ENCODE peak calls at places on chromosome X, in six cellular contexts. I, G, E, Q, X and A are unnamed samples.
A peak's percentile ranks its signal among the peaks of the same experiment; 100 is the strongest.

GRCh38 chrX:136647969-136648368 is at the start of gene CD40LG:
- DNase-seq in I (no peak), G (no peak), E (no peak), Q (no peak), X (no peak), A (no peak)

GRCh38 chrX:84339507-84340364 is 151.7 kb upstream of the RPS6KA6 start:
- DNase-seq in I (peak; percentile 40), G (no peak), E (peak; percentile 19), Q (no peak), X (peak; percentile 40), A (peak; percentile 12)

GRCh38 chrX:47723689-47724088 is 64.7 kb upstream of the UXT start:
- DNase-seq in I (no peak), G (no peak), E (peak; percentile 13), Q (no peak), X (no peak), A (no peak)

GRCh38 chrX:107728342-107729099 is 47.1 kb downstream of the TSC22D3 start:
- DNase-seq in I (no peak), G (no peak), E (no peak), Q (no peak), X (no peak), A (no peak)

GRCh38 chrX:108186811-108187210 is 95.2 kb downstream of the ATG4A start:
- DNase-seq in I (no peak), G (no peak), E (no peak), Q (peak; percentile 74), X (peak; percentile 79), A (no peak)

GRCh38 chrX:1084689-1085088 is 127.8 kb downstream of the CRLF2 start:
- DNase-seq in I (no peak), G (no peak), E (no peak), Q (no peak), X (no peak), A (no peak)

GRCh38 chrX:18099745-18100144 is 120.9 kb downstream of the BEND2 start:
- DNase-seq in I (no peak), G (no peak), E (no peak), Q (no peak), X (no peak), A (no peak)

GRCh38 chrX:30144221-30144620 is 71.1 kb upstream of the MAGEB2 start:
- DNase-seq in I (no peak), G (no peak), E (no peak), Q (no peak), X (no peak), A (no peak)

GRCh38 chrX:129636175-129636681 is 18.5 kb downstream of the APLN start:
- DNase-seq in I (no peak), G (no peak), E (no peak), Q (no peak), X (no peak), A (no peak)

GRCh38 chrX:23901065-23901464 is 6.7 kb downstream of the APOO start:
- DNase-seq in I (no peak), G (no peak), E (peak; percentile 86), Q (peak; percentile 47), X (peak; percentile 46), A (no peak)

GRCh38 chrX:50920132-50920531 is 9.6 kb downstream of the BMP15 start:
- DNase-seq in I (no peak), G (no peak), E (no peak), Q (peak; percentile 9), X (peak; percentile 14), A (no peak)

DNA sequence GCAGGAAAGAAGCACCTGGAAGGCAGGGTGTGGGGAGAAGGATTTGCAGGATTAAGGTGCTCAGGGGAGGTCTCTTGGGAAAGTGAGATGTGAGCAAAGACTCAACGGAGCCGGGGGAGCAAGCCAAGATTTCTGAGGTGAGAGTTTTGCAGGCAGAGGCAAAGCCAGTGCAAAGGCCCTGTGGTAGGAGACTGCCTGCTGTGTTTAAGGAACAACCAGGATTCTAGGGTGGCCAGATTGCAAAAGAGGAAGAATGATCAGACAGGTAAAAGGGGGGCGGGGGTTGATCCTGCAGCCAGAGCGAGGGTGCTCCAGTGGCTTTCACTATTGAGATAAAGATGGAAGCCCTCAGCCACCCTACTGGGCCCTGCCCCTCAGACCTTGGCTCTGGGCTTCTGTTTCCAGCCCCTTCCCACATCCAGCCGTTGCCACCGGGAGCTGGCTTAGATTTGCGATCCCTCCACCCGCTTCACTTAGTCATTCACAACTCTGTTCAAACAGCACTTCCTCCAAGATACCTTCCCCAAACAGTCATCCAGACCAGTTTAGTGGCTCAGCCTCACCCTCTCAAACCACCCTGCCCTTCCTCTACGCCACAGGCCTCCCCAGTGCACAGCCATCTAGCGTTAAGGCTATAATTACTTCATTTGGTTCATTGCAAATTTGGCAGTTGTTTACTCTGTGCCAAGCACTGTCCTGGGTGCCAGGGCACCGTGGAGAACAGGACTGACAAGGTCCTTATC is 23.3 kb upstream of the BCOR start:
- DNase-seq in I (no peak), G (no peak), E (peak; percentile 78), Q (no peak), X (no peak), A (no peak)
- H3K4me3 ChIP-seq in I (no peak overlapping the region), G (no peak overlapping the region), E (no peak overlapping the region), Q (no peak overlapping the region), X (no peak overlapping the region), A (no peak overlapping the region)

DNA sequence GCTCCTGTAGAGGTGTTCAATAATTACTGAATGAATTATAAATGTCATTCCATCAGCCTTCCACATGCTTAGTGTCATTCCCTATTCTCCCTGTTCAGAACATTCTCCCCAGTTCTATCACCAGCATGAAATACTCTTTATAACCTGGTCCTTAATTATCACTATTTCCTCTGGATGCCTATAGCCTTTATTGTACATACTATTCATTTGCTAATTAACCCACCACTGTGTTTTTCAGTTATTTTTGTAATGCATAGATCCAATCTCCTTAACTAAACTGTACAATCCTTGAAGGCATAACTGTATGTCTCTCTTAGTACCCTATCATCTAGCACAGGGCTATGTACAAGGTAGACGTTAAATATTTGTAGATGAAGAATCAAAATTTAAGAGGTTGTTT is 1.2 kb downstream of the ABCB7 start:
- DNase-seq in I (no peak), G (no peak), E (no peak), Q (no peak), X (no peak), A (no peak)
- H3K4me3 ChIP-seq in I (peak overlapping the region; percentile 44), G (no peak overlapping the region), E (peak overlapping the region; percentile 89), Q (no peak overlapping the region), X (peak overlapping the region; percentile 76), A (peak overlapping the region; percentile 77)

GRCh38 chrX:109911046-109911445 is 91.9 kb upstream of the TMEM164 start:
- DNase-seq in I (no peak), G (no peak), E (no peak), Q (no peak), X (peak; percentile 18), A (no peak)
- H3K4me3 ChIP-seq in I (no peak overlapping the region), G (no peak overlapping the region), E (no peak overlapping the region), Q (no peak overlapping the region), X (no peak overlapping the region), A (no peak overlapping the region)

DNA sequence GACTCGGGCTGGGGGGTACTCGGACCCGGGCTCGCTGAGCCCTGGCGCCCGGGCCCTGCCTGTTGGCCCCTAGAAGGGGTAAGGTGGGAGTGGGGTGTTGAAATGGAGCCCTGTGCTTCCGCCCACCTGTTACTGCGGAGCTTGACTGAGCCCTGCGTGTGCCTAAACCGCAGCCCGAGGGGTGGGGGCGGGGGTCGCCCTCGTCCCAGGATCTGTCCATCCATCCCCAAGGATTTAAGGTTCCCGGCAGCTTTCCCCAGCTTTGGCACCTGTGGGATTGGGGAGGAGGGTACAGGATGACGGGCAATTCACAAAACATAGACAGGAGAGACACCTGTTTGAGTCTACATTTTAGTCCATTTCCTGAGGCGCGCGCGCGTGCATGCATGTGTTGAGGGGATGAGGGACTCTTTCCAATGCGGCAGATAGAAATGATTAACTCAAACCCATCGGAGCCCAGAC is 779 bp downstream of the GABRQ start:
- DNase-seq in I (no peak), G (no peak), E (no peak), Q (no peak), X (no peak), A (no peak)
- H3K4me3 ChIP-seq in I (peak overlapping the region; percentile 19), G (no peak overlapping the region), E (no peak overlapping the region), Q (no peak overlapping the region), X (no peak overlapping the region), A (no peak overlapping the region)

DNA sequence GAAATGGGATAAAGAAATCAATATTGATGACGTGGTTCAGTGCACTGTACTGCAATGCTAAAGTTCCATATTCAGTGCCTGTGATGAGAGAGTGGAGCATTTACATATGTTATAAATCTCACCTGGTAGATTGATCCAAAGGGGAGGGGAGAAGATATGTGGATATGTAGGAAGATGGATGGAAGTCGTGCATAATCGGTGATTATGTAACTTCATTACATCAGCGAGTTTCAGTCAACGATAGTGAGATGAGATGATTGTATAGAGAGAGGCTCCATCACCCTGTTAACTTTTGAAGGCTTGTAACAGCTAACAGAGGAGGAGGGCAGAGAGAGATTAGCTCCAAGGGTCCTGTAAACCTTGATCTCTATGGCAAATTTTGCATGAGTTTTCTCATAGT is 1.8 kb downstream of the IL1RAPL1 start:
- DNase-seq in I (no peak), G (no peak), E (no peak), Q (no peak), X (no peak), A (no peak)
- H3K4me3 ChIP-seq in I (peak overlapping the region; percentile 67), G (no peak overlapping the region), E (no peak overlapping the region), Q (peak overlapping the region; percentile 57), X (peak overlapping the region; percentile 63), A (no peak overlapping the region)